ENCODE peak calls at places on chromosomes 3 and 15, in nine cellular contexts. One of them, this sample, is unnamed.

GRCh38 chr3:152298393-152299242 is 29.9 kb downstream of the MBNL1 start:
- DNase-seq in stomach: peak; percentile 36
- DNase-seq in transverse colon: peak; percentile 57
- DNase-seq in A549: peak; percentile 85
- DNase-seq in tibial nerve: peak; percentile 87
- DNase-seq in esophagus squamous epithelium: peak; percentile 5
- DNase-seq in uterus: peak; percentile 81
- DNase-seq in heart left ventricle: peak; percentile 52
- DNase-seq in Peyer's patch: peak; percentile 76
- DNase-seq in this sample: no peak

GRCh38 chr15:51726302-51727073 is 11.0 kb downstream of the LYSMD2 start:
- DNase-seq in stomach: no peak
- DNase-seq in transverse colon: peak; percentile 53
- DNase-seq in A549: peak; percentile 74
- DNase-seq in tibial nerve: no peak
- DNase-seq in esophagus squamous epithelium: no peak
- DNase-seq in uterus: peak; percentile 91
- DNase-seq in heart left ventricle: peak; percentile 76
- DNase-seq in Peyer's patch: peak; percentile 64
- DNase-seq in this sample: peak; percentile 67

GRCh38 chr3:127773752-127774395 is 48.4 kb downstream of the MGLL start:
- DNase-seq in stomach: no peak
- DNase-seq in transverse colon: no peak
- DNase-seq in A549: no peak
- DNase-seq in tibial nerve: no peak
- DNase-seq in esophagus squamous epithelium: no peak
- DNase-seq in uterus: no peak
- DNase-seq in heart left ventricle: no peak
- DNase-seq in Peyer's patch: no peak
- DNase-seq in this sample: no peak

GRCh38 chr3:86937306-86937791 is 53.6 kb downstream of the VGLL3 start:
- DNase-seq in stomach: no peak
- DNase-seq in transverse colon: no peak
- DNase-seq in A549: no peak
- DNase-seq in tibial nerve: peak; percentile 65
- DNase-seq in esophagus squamous epithelium: no peak
- DNase-seq in uterus: peak; percentile 40
- DNase-seq in heart left ventricle: peak; percentile 40
- DNase-seq in Peyer's patch: no peak
- DNase-seq in this sample: no peak

GRCh38 chr3:187922704-187923393 is 177.6 kb upstream of the BCL6 start:
- DNase-seq in stomach: no peak
- DNase-seq in transverse colon: no peak
- DNase-seq in A549: peak; percentile 29
- DNase-seq in tibial nerve: no peak
- DNase-seq in esophagus squamous epithelium: no peak
- DNase-seq in uterus: no peak
- DNase-seq in heart left ventricle: no peak
- DNase-seq in Peyer's patch: no peak
- DNase-seq in this sample: no peak

GRCh38 chr3:53763353-53763752 is 82.9 kb downstream of the CHDH start:
- DNase-seq in stomach: no peak
- DNase-seq in transverse colon: no peak
- DNase-seq in A549: no peak
- DNase-seq in tibial nerve: no peak
- DNase-seq in esophagus squamous epithelium: no peak
- DNase-seq in uterus: no peak
- DNase-seq in heart left ventricle: no peak
- DNase-seq in Peyer's patch: no peak
- DNase-seq in this sample: no peak

GRCh38 chr3:157312366-157312745 is 124.3 kb upstream of the PTX3 start:
- DNase-seq in stomach: no peak
- DNase-seq in transverse colon: no peak
- DNase-seq in A549: no peak
- DNase-seq in tibial nerve: no peak
- DNase-seq in esophagus squamous epithelium: no peak
- DNase-seq in uterus: no peak
- DNase-seq in heart left ventricle: no peak
- DNase-seq in Peyer's patch: no peak
- DNase-seq in this sample: no peak

GRCh38 chr3:65466300-65466988 is 572.3 kb downstream of the MAGI1 start:
- DNase-seq in stomach: no peak
- DNase-seq in transverse colon: no peak
- DNase-seq in A549: no peak
- DNase-seq in tibial nerve: no peak
- DNase-seq in esophagus squamous epithelium: no peak
- DNase-seq in uterus: no peak
- DNase-seq in heart left ventricle: no peak
- DNase-seq in Peyer's patch: no peak
- DNase-seq in this sample: no peak

GRCh38 chr3:50675179-50676030 is 678 bp downstream of the DOCK3 start:
- DNase-seq in stomach: no peak
- DNase-seq in transverse colon: peak; percentile 39
- DNase-seq in A549: no peak
- DNase-seq in tibial nerve: no peak
- DNase-seq in esophagus squamous epithelium: no peak
- DNase-seq in uterus: no peak
- DNase-seq in heart left ventricle: peak; percentile 47
- DNase-seq in Peyer's patch: peak; percentile 60
- DNase-seq in this sample: no peak

GRCh38 chr3:170410428-170411029 is 8.1 kb upstream of the CLDN11 start:
- DNase-seq in stomach: no peak
- DNase-seq in transverse colon: no peak
- DNase-seq in A549: peak; percentile 41
- DNase-seq in tibial nerve: peak; percentile 60
- DNase-seq in esophagus squamous epithelium: no peak
- DNase-seq in uterus: no peak
- DNase-seq in heart left ventricle: no peak
- DNase-seq in Peyer's patch: no peak
- DNase-seq in this sample: no peak

GRCh38 chr15:100078511-100079220 is 263.1 kb downstream of the ADAMTS17 start:
- DNase-seq in stomach: no peak
- DNase-seq in transverse colon: no peak
- DNase-seq in A549: no peak
- DNase-seq in tibial nerve: no peak
- DNase-seq in esophagus squamous epithelium: no peak
- DNase-seq in uterus: no peak
- DNase-seq in heart left ventricle: no peak
- DNase-seq in Peyer's patch: no peak
- DNase-seq in this sample: no peak

GRCh38 chr15:57328479-57329250 is 47.6 kb upstream of the CGNL1 start:
- DNase-seq in stomach: no peak
- DNase-seq in transverse colon: no peak
- DNase-seq in A549: no peak
- DNase-seq in tibial nerve: no peak
- DNase-seq in esophagus squamous epithelium: no peak
- DNase-seq in uterus: no peak
- DNase-seq in heart left ventricle: no peak
- DNase-seq in Peyer's patch: no peak
- DNase-seq in this sample: no peak

GRCh38 chr3:160486459-160486869 is 36.9 kb upstream of the TRIM59 start:
- DNase-seq in stomach: no peak
- DNase-seq in transverse colon: no peak
- DNase-seq in A549: peak; percentile 57
- DNase-seq in tibial nerve: no peak
- DNase-seq in esophagus squamous epithelium: no peak
- DNase-seq in uterus: no peak
- DNase-seq in heart left ventricle: no peak
- DNase-seq in Peyer's patch: no peak
- DNase-seq in this sample: no peak

GRCh38 chr3:141328286-141329166 is 39.8 kb upstream of the ZBTB38 start:
- DNase-seq in stomach: no peak
- DNase-seq in transverse colon: no peak
- DNase-seq in A549: no peak
- DNase-seq in tibial nerve: no peak
- DNase-seq in esophagus squamous epithelium: no peak
- DNase-seq in uterus: no peak
- DNase-seq in heart left ventricle: peak; percentile 51
- DNase-seq in Peyer's patch: no peak
- DNase-seq in this sample: no peak

GRCh38 chr3:11604139-11604895 is 39.4 kb downstream of the VGLL4 start:
- DNase-seq in stomach: no peak
- DNase-seq in transverse colon: no peak
- DNase-seq in A549: no peak
- DNase-seq in tibial nerve: no peak
- DNase-seq in esophagus squamous epithelium: no peak
- DNase-seq in uterus: no peak
- DNase-seq in heart left ventricle: no peak
- DNase-seq in Peyer's patch: no peak
- DNase-seq in this sample: no peak

GRCh38 chr3:171810278-171811058 is at the start of gene PLD1:
- DNase-seq in stomach: peak; percentile 89
- DNase-seq in transverse colon: peak; percentile 89
- DNase-seq in A549: peak; percentile 83
- DNase-seq in tibial nerve: peak; percentile 71
- DNase-seq in esophagus squamous epithelium: no peak
- DNase-seq in uterus: no peak
- DNase-seq in heart left ventricle: peak; percentile 89
- DNase-seq in Peyer's patch: peak; percentile 84
- DNase-seq in this sample: peak; percentile 67
- TF ChIP-seq POLR2A in stomach: no peak
- TF ChIP-seq POLR2A in transverse colon: peak; percentile 80
- TF ChIP-seq POLR2A in A549: peak; percentile 63
- TF ChIP-seq POLR2A in tibial nerve: no peak
- TF ChIP-seq POLR2A in esophagus squamous epithelium: no peak
- TF ChIP-seq POLR2A in uterus: peak; percentile 65
- TF ChIP-seq POLR2A in heart left ventricle: no peak
- TF ChIP-seq POLR2A in Peyer's patch: peak; percentile 56
- TF ChIP-seq POLR2A in this sample: no peak

GRCh38 chr15:90994417-90995311 is at the start of gene PRC1:
- DNase-seq in stomach: peak; percentile 99
- DNase-seq in transverse colon: peak; percentile 99
- DNase-seq in A549: peak; percentile 99
- DNase-seq in tibial nerve: peak; percentile 93
- DNase-seq in esophagus squamous epithelium: peak; percentile 90
- DNase-seq in uterus: peak; percentile 98
- DNase-seq in heart left ventricle: peak; percentile 99
- DNase-seq in Peyer's patch: peak; percentile 99
- DNase-seq in this sample: peak; percentile 93
- TF ChIP-seq POLR2A in stomach: no peak
- TF ChIP-seq POLR2A in transverse colon: peak; percentile 85
- TF ChIP-seq POLR2A in A549: peak; percentile 74
- TF ChIP-seq POLR2A in tibial nerve: peak; percentile 42
- TF ChIP-seq POLR2A in esophagus squamous epithelium: no peak
- TF ChIP-seq POLR2A in uterus: peak; percentile 83
- TF ChIP-seq POLR2A in heart left ventricle: no peak
- TF ChIP-seq POLR2A in Peyer's patch: peak; percentile 70
- TF ChIP-seq POLR2A in this sample: peak; percentile 82

GRCh38 chr3:31242026-31242455 is 290.7 kb upstream of the STT3B start:
- DNase-seq in stomach: no peak
- DNase-seq in transverse colon: no peak
- DNase-seq in A549: no peak
- DNase-seq in tibial nerve: no peak
- DNase-seq in esophagus squamous epithelium: no peak
- DNase-seq in uterus: no peak
- DNase-seq in heart left ventricle: no peak
- DNase-seq in Peyer's patch: no peak
- DNase-seq in this sample: no peak

GRCh38 chr3:31240466-31240865 is 292.3 kb upstream of the STT3B start:
- DNase-seq in stomach: no peak
- DNase-seq in transverse colon: no peak
- DNase-seq in A549: no peak
- DNase-seq in tibial nerve: no peak
- DNase-seq in esophagus squamous epithelium: no peak
- DNase-seq in uterus: no peak
- DNase-seq in heart left ventricle: no peak
- DNase-seq in Peyer's patch: no peak
- DNase-seq in this sample: no peak

GRCh38 chr3:31242561-31242960 is 290.2 kb upstream of the STT3B start:
- DNase-seq in stomach: no peak
- DNase-seq in transverse colon: no peak
- DNase-seq in A549: no peak
- DNase-seq in tibial nerve: no peak
- DNase-seq in esophagus squamous epithelium: no peak
- DNase-seq in uterus: no peak
- DNase-seq in heart left ventricle: no peak
- DNase-seq in Peyer's patch: no peak
- DNase-seq in this sample: no peak

GRCh38 chr3:31240894-31241293 is 291.8 kb upstream of the STT3B start:
- DNase-seq in stomach: no peak
- DNase-seq in transverse colon: no peak
- DNase-seq in A549: no peak
- DNase-seq in tibial nerve: no peak
- DNase-seq in esophagus squamous epithelium: no peak
- DNase-seq in uterus: no peak
- DNase-seq in heart left ventricle: no peak
- DNase-seq in Peyer's patch: no peak
- DNase-seq in this sample: no peak

DNA sequence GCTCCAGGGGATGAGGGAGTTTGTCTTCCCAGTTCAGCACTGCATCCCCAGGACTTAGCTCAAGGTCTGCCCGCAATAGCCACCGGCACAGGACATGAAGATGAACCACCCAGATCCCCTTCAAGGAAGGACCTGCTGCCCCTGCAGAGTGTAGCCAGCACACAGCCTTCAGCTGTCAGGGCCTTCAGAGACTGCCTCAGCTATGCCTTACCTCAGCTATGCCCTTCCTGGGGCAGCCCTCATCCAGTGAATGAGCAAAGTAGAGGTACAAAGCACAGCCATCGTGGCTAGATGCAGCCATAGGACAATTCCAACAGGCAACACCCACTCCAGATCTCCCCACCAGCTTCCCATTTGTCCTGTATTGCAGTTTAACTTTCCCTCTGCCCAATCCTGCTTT is 291.2 kb upstream of the STT3B start:
- DNase-seq in stomach: no peak
- DNase-seq in transverse colon: no peak
- DNase-seq in A549: no peak
- DNase-seq in tibial nerve: no peak
- DNase-seq in esophagus squamous epithelium: no peak
- DNase-seq in uterus: no peak
- DNase-seq in heart left ventricle: no peak
- DNase-seq in Peyer's patch: no peak
- DNase-seq in this sample: no peak
- TF ChIP-seq POLR2A in stomach: no peak
- TF ChIP-seq POLR2A in transverse colon: no peak
- TF ChIP-seq POLR2A in A549: no peak
- TF ChIP-seq POLR2A in tibial nerve: no peak
- TF ChIP-seq POLR2A in esophagus squamous epithelium: no peak
- TF ChIP-seq POLR2A in uterus: no peak
- TF ChIP-seq POLR2A in heart left ventricle: no peak
- TF ChIP-seq POLR2A in Peyer's patch: no peak
- TF ChIP-seq POLR2A in this sample: no peak

DNA sequence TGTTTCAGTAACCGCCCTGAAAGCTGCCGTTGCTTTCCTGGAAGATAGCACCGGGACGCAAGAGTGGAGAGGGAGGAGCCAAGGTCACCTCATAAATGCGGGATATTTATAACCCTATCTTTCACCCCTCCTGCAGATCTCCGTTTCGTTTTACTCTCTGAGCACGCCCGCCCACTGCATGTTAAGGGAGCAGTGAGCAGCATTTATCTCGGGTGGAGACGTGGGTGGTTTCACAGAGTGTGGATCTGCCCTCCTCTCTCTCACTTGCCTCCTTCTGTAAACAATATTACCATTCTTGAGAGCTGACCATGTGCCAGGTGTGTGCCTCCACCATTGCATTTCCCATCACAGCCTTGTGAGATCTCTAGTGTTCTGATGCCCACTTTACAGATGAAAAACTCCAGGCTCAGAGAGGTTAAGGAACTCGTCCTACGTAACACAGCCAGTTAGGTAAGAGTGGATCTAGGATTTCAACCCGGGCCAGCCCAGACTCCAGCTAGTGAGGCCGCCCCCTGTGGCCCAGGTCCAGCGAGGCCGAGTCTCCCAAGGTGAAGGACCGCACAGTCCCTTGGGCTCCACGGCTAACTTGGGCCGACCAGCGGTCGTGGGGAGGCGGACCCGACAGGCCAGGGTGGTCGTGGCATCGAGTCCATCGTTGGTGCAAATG is 16.9 kb upstream of the SEMA4B start:
- DNase-seq in stomach: peak; percentile 91
- DNase-seq in transverse colon: peak; percentile 89
- DNase-seq in A549: peak; percentile 94
- DNase-seq in tibial nerve: peak; percentile 64
- DNase-seq in esophagus squamous epithelium: peak; percentile 22
- DNase-seq in uterus: peak; percentile 89
- DNase-seq in heart left ventricle: peak; percentile 93
- DNase-seq in Peyer's patch: peak; percentile 91
- DNase-seq in this sample: peak; percentile 57
- TF ChIP-seq POLR2A in stomach: no peak
- TF ChIP-seq POLR2A in transverse colon: peak; percentile 68
- TF ChIP-seq POLR2A in A549: peak; percentile 25
- TF ChIP-seq POLR2A in tibial nerve: no peak
- TF ChIP-seq POLR2A in esophagus squamous epithelium: no peak
- TF ChIP-seq POLR2A in uterus: no peak
- TF ChIP-seq POLR2A in heart left ventricle: no peak
- TF ChIP-seq POLR2A in Peyer's patch: peak; percentile 83
- TF ChIP-seq POLR2A in this sample: peak; percentile 41

This sample was measured in H54.